ENCODE peak calls at places on chromosomes 6 and 20, in ten cellular contexts. F is body of pancreas, Q is lower leg skin, P is neural progenitor cell, K is astrocyte of the cerebellum, B is brain microvascular endothelial cell, T is cardiac muscle cell, R is epithelial cell of esophagus, X is kidney epithelial cell, A is foreskin keratinocyte. V is an unnamed sample.

GRCh38 chr6:150684715-150685459 is 85.2 kb downstream of the PLEKHG1 start:
- DNase-seq in F (no peak), Q (no peak), P (no peak), K (no peak), B (no peak), T (no peak), R (no peak), X (no peak), A (no peak), V (no peak)

GRCh38 chr6:105028898-105029297 is 72.0 kb downstream of the LIN28B start:
- DNase-seq in F (no peak), Q (no peak), P (no peak), K (no peak), B (no peak), T (no peak), R (no peak), X (no peak), A (no peak), V (no peak)

GRCh38 chr20:42705550-42705949 is 484.2 kb downstream of the PTPRT start:
- DNase-seq in F (no peak), Q (no peak), P (no peak), K (no peak), B (no peak), T (no peak), R (no peak), X (no peak), A (no peak), V (no peak)

GRCh38 chr20:43925786-43926185 is 11.1 kb downstream of the TOX2 start:
- DNase-seq in F (no peak), Q (no peak), P (no peak), K (no peak), B (no peak), T (no peak), R (peak), X (no peak), A (no peak), V (no peak)

GRCh38 chr6:11426571-11426970 is 111.0 kb upstream of the TMEM170B start:
- DNase-seq in F (no peak), Q (no peak), P (no peak), K (no peak), B (no peak), T (no peak), R (no peak), X (no peak), A (no peak), V (no peak)

GRCh38 chr20:20971810-20972209 is 134.3 kb downstream of the LINC00237 start:
- DNase-seq in F (no peak), Q (no peak), P (no peak), K (no peak), B (no peak), T (no peak), R (no peak), X (no peak), A (no peak), V (no peak)

GRCh38 chr6:152185158-152185574 is 377.7 kb downstream of the ESR1 start:
- DNase-seq in F (no peak), Q (no peak), P (no peak), K (no peak), B (no peak), T (no peak), R (no peak), X (no peak), A (peak), V (no peak)

GRCh38 chr6:63537126-63537958 is 34.9 kb upstream of the LOC128125822 start:
- DNase-seq in F (no peak), Q (no peak), P (no peak), K (peak), B (no peak), T (no peak), R (peak), X (no peak), A (peak), V (no peak)

GRCh38 chr6:25337004-25337403 is 57.8 kb downstream of the CARMIL1 start:
- DNase-seq in F (no peak), Q (no peak), P (no peak), K (no peak), B (no peak), T (no peak), R (peak), X (no peak), A (peak), V (no peak)

GRCh38 chr6:81371929-81372328 is 380.6 kb downstream of the TENT5A start:
- DNase-seq in F (no peak), Q (no peak), P (no peak), K (no peak), B (no peak), T (no peak), R (no peak), X (no peak), A (no peak), V (no peak)

GRCh38 chr20:5448449-5449118 is 131.8 kb upstream of the PROKR2 start:
- DNase-seq in F (peak), Q (peak), P (peak), K (peak), B (peak), T (peak), R (peak), X (no peak), A (peak), V (peak)

GRCh38 chr6:136477548-136477947 is 72.7 kb downstream of the MAP7 start:
- DNase-seq in F (no peak), Q (no peak), P (no peak), K (no peak), B (no peak), T (peak), R (no peak), X (no peak), A (no peak), V (no peak)

GRCh38 chr6:44696099-44696498 is 308.6 kb downstream of the CDC5L start:
- DNase-seq in F (no peak), Q (no peak), P (no peak), K (peak), B (peak), T (no peak), R (peak), X (no peak), A (peak), V (no peak)

GRCh38 chr6:105001906-105002305 is 45.0 kb downstream of the LIN28B start:
- DNase-seq in F (no peak), Q (no peak), P (no peak), K (no peak), B (no peak), T (no peak), R (no peak), X (no peak), A (no peak), V (no peak)

GRCh38 chr6:121006024-121006423 is 328.3 kb downstream of the TBC1D32 start:
- DNase-seq in F (no peak), Q (no peak), P (no peak), K (no peak), B (no peak), T (no peak), R (no peak), X (no peak), A (no peak), V (no peak)

GRCh38 chr6:33313709-33314514 is at the start of gene TAPBP:
- DNase-seq in F (peak), Q (no peak), P (peak), K (no peak), B (peak), T (peak), R (peak), X (no peak), A (peak), V (peak)

GRCh38 chr20:44342240-44342639 is 5.4 kb downstream of the R3HDML start:
- DNase-seq in F (no peak), Q (no peak), P (no peak), K (no peak), B (no peak), T (no peak), R (no peak), X (no peak), A (no peak), V (no peak)

GRCh38 chr20:25148181-25148981 is 47.1 kb upstream of the ENTPD6 start:
- DNase-seq in F (peak), Q (peak), P (peak), K (peak), B (peak), T (peak), R (peak), X (no peak), A (peak), V (peak)

GRCh38 chr6:149888659-149889058 is 9.3 kb downstream of the RAET1E start:
- DNase-seq in F (no peak), Q (no peak), P (no peak), K (no peak), B (no peak), T (no peak), R (peak), X (no peak), A (peak), V (no peak)

GRCh38 chr20:35988910-35989463 is 20.6 kb downstream of the CNBD2 start:
- DNase-seq in F (no peak), Q (no peak), P (no peak), K (no peak), B (no peak), T (no peak), R (no peak), X (no peak), A (no peak), V (no peak)

GRCh38 chr6:28136585-28137457 is 4.9 kb upstream of the ZKSCAN8 start:
- DNase-seq in F (peak), Q (peak), P (peak), K (peak), B (peak), T (peak), R (peak), X (peak), A (peak), V (peak)

GRCh38 chr6:136783495-136784270 is 8.6 kb downstream of the MAP3K5 start:
- DNase-seq in F (no peak), Q (peak), P (no peak), K (no peak), B (no peak), T (no peak), R (no peak), X (no peak), A (no peak), V (peak)

GRCh38 chr20:1381753-1382591 is 10.9 kb downstream of the FKBP1A start:
- DNase-seq in F (no peak), Q (no peak), P (no peak), K (no peak), B (no peak), T (no peak), R (no peak), X (no peak), A (no peak), V (no peak)

GRCh38 chr6:11614534-11615213 is 77.1 kb downstream of the TMEM170B start:
- DNase-seq in F (no peak), Q (no peak), P (no peak), K (no peak), B (peak), T (no peak), R (no peak), X (no peak), A (no peak), V (no peak)

GRCh38 chr6:14540276-14540675 is 422.7 kb downstream of the CD83 start:
- DNase-seq in F (no peak), Q (no peak), P (peak), K (peak), B (peak), T (no peak), R (no peak), X (no peak), A (no peak), V (no peak)

GRCh38 chr6:1641391-1641790 is 31.7 kb downstream of the FOXC1 start:
- DNase-seq in F (peak), Q (no peak), P (no peak), K (no peak), B (no peak), T (no peak), R (peak), X (no peak), A (peak), V (peak)

GRCh38 chr20:57400262-57400701 is 9.1 kb downstream of the RBM38 start:
- DNase-seq in F (no peak), Q (no peak), P (no peak), K (no peak), B (no peak), T (no peak), R (no peak), X (no peak), A (no peak), V (no peak)
- TF ChIP-seq CTCF in F (no peak), Q (no peak), P (peak), K (no peak), B (peak), T (no peak), R (no peak), X (no peak), A (no peak), V (no peak)

DNA sequence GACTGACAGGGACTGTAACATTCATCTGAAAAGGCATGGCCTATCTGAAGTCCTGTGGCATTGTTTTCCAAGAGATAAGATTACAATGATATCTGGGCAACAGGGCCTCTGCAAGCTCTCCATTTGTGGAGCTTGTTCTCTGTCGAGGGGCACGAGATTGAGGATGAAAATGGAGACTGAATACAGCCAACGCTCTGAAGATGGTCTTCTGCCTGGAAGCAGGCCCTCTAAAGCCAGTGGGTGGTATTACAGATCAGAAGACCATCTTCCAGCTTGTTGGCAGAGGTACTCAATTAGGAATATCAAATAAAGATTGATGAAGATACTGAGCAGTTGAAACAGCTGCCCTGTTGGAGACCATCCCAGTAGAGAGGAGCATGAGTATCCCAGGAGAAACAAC is 288.2 kb downstream of the CENPW start:
- DNase-seq in F (no peak), Q (no peak), P (no peak), K (no peak), B (no peak), T (no peak), R (no peak), X (no peak), A (no peak), V (no peak)
- TF ChIP-seq CTCF in F (no peak), Q (no peak), P (peak), K (no peak), B (peak), T (no peak), R (no peak), X (peak), A (no peak), V (no peak)

GRCh38 chr20:10047427-10047826 is 12.6 kb downstream of the ANKEF1 start:
- DNase-seq in F (no peak), Q (no peak), P (peak), K (no peak), B (no peak), T (peak), R (no peak), X (no peak), A (no peak), V (no peak)
- TF ChIP-seq CTCF in F (peak), Q (no peak), P (peak), K (peak), B (peak), T (peak), R (peak), X (peak), A (peak), V (no peak)

DNA sequence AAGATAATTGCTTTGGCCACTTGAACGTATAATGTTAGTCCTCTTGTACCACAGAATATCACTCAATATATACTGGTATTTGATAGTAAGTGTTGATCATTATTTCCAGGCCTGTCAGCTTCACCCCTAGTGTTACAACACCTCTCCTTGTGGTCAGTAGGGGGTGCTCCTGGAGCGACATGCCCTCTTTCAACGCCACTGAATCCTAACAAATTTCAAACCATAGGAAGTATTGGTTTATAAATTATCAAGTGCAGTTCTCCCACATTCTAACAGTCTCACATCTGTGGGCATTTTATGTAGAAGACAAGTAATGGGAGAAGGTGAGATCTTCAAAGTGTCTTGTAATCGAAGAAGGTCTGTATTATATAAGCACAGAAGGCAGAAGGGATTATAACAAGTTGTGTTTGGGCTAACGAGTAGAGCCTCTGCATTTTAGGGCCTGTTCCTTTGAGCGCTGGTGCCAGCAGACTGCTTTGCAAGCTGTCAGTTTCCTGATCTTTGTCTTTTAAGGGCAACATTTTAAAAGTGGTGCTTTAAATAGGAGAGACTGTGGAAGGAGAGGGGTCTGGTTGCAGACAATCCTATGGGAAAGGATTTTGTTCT is 57.1 kb upstream of the CEP162 start:
- DNase-seq in F (no peak), Q (no peak), P (peak), K (no peak), B (peak), T (peak), R (peak), X (no peak), A (peak), V (no peak)
- TF ChIP-seq CTCF in F (peak), Q (no peak), P (peak), K (peak), B (peak), T (peak), R (peak), X (peak), A (peak), V (no peak)

DNA sequence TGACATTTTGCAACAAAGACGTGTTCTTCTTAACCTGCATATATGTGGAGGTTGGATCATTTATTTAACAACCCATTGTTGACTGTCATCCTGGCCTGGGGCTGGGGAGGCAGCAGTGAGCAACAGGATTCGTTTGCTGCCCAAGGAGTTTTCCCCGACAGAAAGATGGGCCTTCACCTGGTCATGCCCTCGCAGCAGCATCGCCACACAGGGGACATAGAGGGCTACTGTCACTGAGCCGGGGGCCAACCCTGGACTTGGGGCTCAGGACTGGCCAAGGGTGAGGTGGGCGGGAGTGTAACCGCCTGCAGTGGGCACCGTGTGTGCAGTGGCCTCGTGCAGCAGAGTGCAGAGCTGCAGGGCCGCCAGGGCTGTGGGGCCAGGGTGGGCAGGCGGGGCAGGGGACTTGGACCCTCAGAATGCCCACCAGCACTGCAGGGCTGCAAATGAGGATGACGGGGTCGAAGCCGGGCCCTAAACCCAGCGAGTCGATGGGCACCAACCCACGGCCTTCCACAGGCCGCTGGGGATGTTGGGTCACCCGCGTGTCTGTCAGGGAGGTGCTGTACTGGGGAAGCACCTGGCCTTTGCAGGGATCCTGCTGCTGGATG is 11.8 kb downstream of the DUSP22 start:
- DNase-seq in F (no peak), Q (no peak), P (peak), K (no peak), B (no peak), T (no peak), R (no peak), X (no peak), A (no peak), V (no peak)
- TF ChIP-seq CTCF in F (no peak), Q (no peak), P (peak), K (no peak), B (peak), T (no peak), R (peak), X (no peak), A (peak), V (no peak)

GRCh38 chr20:11544029-11544678 is 373.5 kb upstream of the BTBD3 start:
- DNase-seq in F (peak), Q (peak), P (peak), K (peak), B (peak), T (peak), R (peak), X (peak), A (peak), V (no peak)
- TF ChIP-seq CTCF in F (peak), Q (peak), P (peak), K (peak), B (peak), T (peak), R (peak), X (peak), A (peak), V (peak)

GRCh38 chr6:131183427-131184095 is 48.3 kb downstream of the AKAP7 start:
- DNase-seq in F (no peak), Q (no peak), P (no peak), K (no peak), B (no peak), T (no peak), R (no peak), X (no peak), A (no peak), V (no peak)

GRCh38 chr6:131177996-131178395 is 42.7 kb downstream of the AKAP7 start:
- DNase-seq in F (no peak), Q (no peak), P (no peak), K (no peak), B (no peak), T (no peak), R (no peak), X (no peak), A (no peak), V (no peak)

GRCh38 chr6:131182991-131183425 is 47.7 kb downstream of the AKAP7 start:
- DNase-seq in F (no peak), Q (no peak), P (peak), K (peak), B (peak), T (peak), R (peak), X (no peak), A (no peak), V (no peak)
- TF ChIP-seq CTCF in F (peak), Q (no peak), P (peak), K (peak), B (peak), T (peak), R (peak), X (peak), A (peak), V (peak)

V was measured in lung.